ENCODE peak calls at places on chromosome 2, in seven cellular contexts. One of them, this sample, is unnamed.

GRCh38 chr2:175414872-175415487 is 233.5 kb upstream of the ATP5MC3 start:
- DNase-seq in effector memory CD4-positive, alpha-beta T cell: no peak
- DNase-seq in choroid plexus epithelial cell: peak
- DNase-seq in uterus: peak
- DNase-seq in astrocyte of the cerebellum: peak
- DNase-seq in astrocyte: peak
- DNase-seq in A673: peak
- DNase-seq in this sample: no peak

GRCh38 chr2:13581471-13581870 is 864.7 kb downstream of the TRIB2 start:
- DNase-seq in choroid plexus epithelial cell: peak
- DNase-seq in astrocyte of the cerebellum: no peak
- DNase-seq in uterus: no peak
- DNase-seq in A673: peak
- DNase-seq in astrocyte: no peak
- DNase-seq in effector memory CD4-positive, alpha-beta T cell: no peak
- DNase-seq in this sample: no peak

GRCh38 chr2:202871161-202872141 is at the start of gene ICA1L:
- DNase-seq in astrocyte: peak
- DNase-seq in choroid plexus epithelial cell: peak
- DNase-seq in astrocyte of the cerebellum: no peak
- DNase-seq in A673: peak
- DNase-seq in effector memory CD4-positive, alpha-beta T cell: peak
- DNase-seq in uterus: peak
- DNase-seq in this sample: peak

GRCh38 chr2:126749537-126749936 is 93.6 kb downstream of the GYPC start:
- DNase-seq in astrocyte of the cerebellum: no peak
- DNase-seq in choroid plexus epithelial cell: peak
- DNase-seq in A673: peak
- DNase-seq in effector memory CD4-positive, alpha-beta T cell: no peak
- DNase-seq in uterus: no peak
- DNase-seq in astrocyte: no peak
- DNase-seq in this sample: no peak

GRCh38 chr2:200156140-200156858 is 150.2 kb upstream of the SPATS2L start:
- DNase-seq in astrocyte: peak
- DNase-seq in astrocyte of the cerebellum: peak
- DNase-seq in choroid plexus epithelial cell: peak
- DNase-seq in effector memory CD4-positive, alpha-beta T cell: no peak
- DNase-seq in A673: peak
- DNase-seq in uterus: peak
- DNase-seq in this sample: no peak

GRCh38 chr2:142880275-142880674 is 2.8 kb downstream of the KYNU start:
- DNase-seq in astrocyte of the cerebellum: no peak
- DNase-seq in choroid plexus epithelial cell: peak
- DNase-seq in A673: no peak
- DNase-seq in astrocyte: peak
- DNase-seq in effector memory CD4-positive, alpha-beta T cell: no peak
- DNase-seq in uterus: no peak
- DNase-seq in this sample: no peak

GRCh38 chr2:120448427-120448826 is 102.5 kb downstream of the INHBB start:
- DNase-seq in A673: no peak
- DNase-seq in uterus: no peak
- DNase-seq in astrocyte of the cerebellum: no peak
- DNase-seq in astrocyte: no peak
- DNase-seq in effector memory CD4-positive, alpha-beta T cell: no peak
- DNase-seq in choroid plexus epithelial cell: no peak
- DNase-seq in this sample: no peak

GRCh38 chr2:44542520-44542919 is 180.8 kb downstream of the CAMKMT start:
- DNase-seq in astrocyte of the cerebellum: no peak
- DNase-seq in astrocyte: no peak
- DNase-seq in A673: no peak
- DNase-seq in uterus: no peak
- DNase-seq in choroid plexus epithelial cell: no peak
- DNase-seq in effector memory CD4-positive, alpha-beta T cell: no peak
- DNase-seq in this sample: no peak

GRCh38 chr2:38723173-38723572 is 28.0 kb downstream of the SRSF7 start:
- DNase-seq in A673: no peak
- DNase-seq in uterus: no peak
- DNase-seq in astrocyte of the cerebellum: no peak
- DNase-seq in astrocyte: no peak
- DNase-seq in choroid plexus epithelial cell: no peak
- DNase-seq in effector memory CD4-positive, alpha-beta T cell: no peak
- DNase-seq in this sample: no peak

GRCh38 chr2:23690421-23691105 is 236.4 kb downstream of the ATAD2B start:
- DNase-seq in choroid plexus epithelial cell: no peak
- DNase-seq in uterus: no peak
- DNase-seq in effector memory CD4-positive, alpha-beta T cell: no peak
- DNase-seq in astrocyte: no peak
- DNase-seq in A673: no peak
- DNase-seq in astrocyte of the cerebellum: no peak
- DNase-seq in this sample: no peak

GRCh38 chr2:100959225-100959880 is 42.7 kb upstream of the RPL31 start:
- DNase-seq in uterus: no peak
- DNase-seq in effector memory CD4-positive, alpha-beta T cell: no peak
- DNase-seq in astrocyte: peak
- DNase-seq in astrocyte of the cerebellum: no peak
- DNase-seq in choroid plexus epithelial cell: no peak
- DNase-seq in A673: no peak
- DNase-seq in this sample: peak

GRCh38 chr2:164510895-164511294 is 110.4 kb downstream of the GRB14 start:
- DNase-seq in uterus: no peak
- DNase-seq in astrocyte of the cerebellum: no peak
- DNase-seq in astrocyte: no peak
- DNase-seq in choroid plexus epithelial cell: peak
- DNase-seq in A673: peak
- DNase-seq in effector memory CD4-positive, alpha-beta T cell: no peak
- DNase-seq in this sample: no peak

GRCh38 chr2:236177967-236178909 is 10.1 kb upstream of the GBX2 start:
- DNase-seq in effector memory CD4-positive, alpha-beta T cell: no peak
- DNase-seq in uterus: no peak
- DNase-seq in astrocyte of the cerebellum: no peak
- DNase-seq in choroid plexus epithelial cell: peak
- DNase-seq in astrocyte: peak
- DNase-seq in A673: peak
- DNase-seq in this sample: no peak

GRCh38 chr2:240591226-240591625 is 4.7 kb downstream of the CAPN10 start:
- DNase-seq in choroid plexus epithelial cell: no peak
- DNase-seq in uterus: no peak
- DNase-seq in A673: no peak
- DNase-seq in astrocyte: peak
- DNase-seq in astrocyte of the cerebellum: no peak
- DNase-seq in effector memory CD4-positive, alpha-beta T cell: no peak
- DNase-seq in this sample: no peak

GRCh38 chr2:443754-444153 is 155.9 kb upstream of the ALKAL2 start:
- DNase-seq in astrocyte of the cerebellum: no peak
- DNase-seq in A673: peak
- DNase-seq in uterus: no peak
- DNase-seq in effector memory CD4-positive, alpha-beta T cell: no peak
- DNase-seq in choroid plexus epithelial cell: no peak
- DNase-seq in astrocyte: no peak
- DNase-seq in this sample: no peak

GRCh38 chr2:237717366-237718276 is 81.0 kb upstream of the RBM44 start:
- DNase-seq in astrocyte: no peak
- DNase-seq in A673: no peak
- DNase-seq in uterus: no peak
- DNase-seq in astrocyte of the cerebellum: no peak
- DNase-seq in effector memory CD4-positive, alpha-beta T cell: no peak
- DNase-seq in choroid plexus epithelial cell: no peak
- DNase-seq in this sample: no peak

GRCh38 chr2:237711458-237712150 is 84.2 kb downstream of the LRRFIP1 start:
- DNase-seq in choroid plexus epithelial cell: no peak
- DNase-seq in A673: no peak
- DNase-seq in uterus: no peak
- DNase-seq in effector memory CD4-positive, alpha-beta T cell: no peak
- DNase-seq in astrocyte of the cerebellum: no peak
- DNase-seq in astrocyte: no peak
- DNase-seq in this sample: no peak

GRCh38 chr2:237712477-237713377 is 85.3 kb downstream of the LRRFIP1 start:
- DNase-seq in effector memory CD4-positive, alpha-beta T cell: no peak
- DNase-seq in A673: no peak
- DNase-seq in choroid plexus epithelial cell: no peak
- DNase-seq in astrocyte: no peak
- DNase-seq in astrocyte of the cerebellum: no peak
- DNase-seq in uterus: no peak
- DNase-seq in this sample: no peak

GRCh38 chr2:237715459-237715947 is 83.1 kb upstream of the RBM44 start:
- DNase-seq in effector memory CD4-positive, alpha-beta T cell: no peak
- DNase-seq in uterus: no peak
- DNase-seq in A673: no peak
- DNase-seq in choroid plexus epithelial cell: no peak
- DNase-seq in astrocyte: peak
- DNase-seq in astrocyte of the cerebellum: no peak
- DNase-seq in this sample: no peak

GRCh38 chr2:237714690-237715458 is 83.7 kb upstream of the RBM44 start:
- DNase-seq in A673: no peak
- DNase-seq in choroid plexus epithelial cell: peak
- DNase-seq in uterus: peak
- DNase-seq in astrocyte of the cerebellum: peak
- DNase-seq in astrocyte: peak
- DNase-seq in effector memory CD4-positive, alpha-beta T cell: no peak
- DNase-seq in this sample: no peak
- H3K4me3 ChIP-seq in A673: no peak
- H3K4me3 ChIP-seq in choroid plexus epithelial cell: no peak
- H3K4me3 ChIP-seq in uterus: peak
- H3K4me3 ChIP-seq in astrocyte of the cerebellum: peak
- H3K4me3 ChIP-seq in astrocyte: peak
- H3K4me3 ChIP-seq in effector memory CD4-positive, alpha-beta T cell: no peak
- H3K4me3 ChIP-seq in this sample: no peak

GRCh38 chr2:132668986-132669853 is 785 bp downstream of the LYPD1 start:
- DNase-seq in choroid plexus epithelial cell: no peak
- DNase-seq in effector memory CD4-positive, alpha-beta T cell: no peak
- DNase-seq in astrocyte: no peak
- DNase-seq in A673: peak
- DNase-seq in uterus: no peak
- DNase-seq in astrocyte of the cerebellum: no peak
- DNase-seq in this sample: no peak
- H3K4me3 ChIP-seq in choroid plexus epithelial cell: peak
- H3K4me3 ChIP-seq in effector memory CD4-positive, alpha-beta T cell: no peak
- H3K4me3 ChIP-seq in astrocyte: peak
- H3K4me3 ChIP-seq in A673: peak
- H3K4me3 ChIP-seq in uterus: peak
- H3K4me3 ChIP-seq in astrocyte of the cerebellum: peak
- H3K4me3 ChIP-seq in this sample: peak

DNA sequence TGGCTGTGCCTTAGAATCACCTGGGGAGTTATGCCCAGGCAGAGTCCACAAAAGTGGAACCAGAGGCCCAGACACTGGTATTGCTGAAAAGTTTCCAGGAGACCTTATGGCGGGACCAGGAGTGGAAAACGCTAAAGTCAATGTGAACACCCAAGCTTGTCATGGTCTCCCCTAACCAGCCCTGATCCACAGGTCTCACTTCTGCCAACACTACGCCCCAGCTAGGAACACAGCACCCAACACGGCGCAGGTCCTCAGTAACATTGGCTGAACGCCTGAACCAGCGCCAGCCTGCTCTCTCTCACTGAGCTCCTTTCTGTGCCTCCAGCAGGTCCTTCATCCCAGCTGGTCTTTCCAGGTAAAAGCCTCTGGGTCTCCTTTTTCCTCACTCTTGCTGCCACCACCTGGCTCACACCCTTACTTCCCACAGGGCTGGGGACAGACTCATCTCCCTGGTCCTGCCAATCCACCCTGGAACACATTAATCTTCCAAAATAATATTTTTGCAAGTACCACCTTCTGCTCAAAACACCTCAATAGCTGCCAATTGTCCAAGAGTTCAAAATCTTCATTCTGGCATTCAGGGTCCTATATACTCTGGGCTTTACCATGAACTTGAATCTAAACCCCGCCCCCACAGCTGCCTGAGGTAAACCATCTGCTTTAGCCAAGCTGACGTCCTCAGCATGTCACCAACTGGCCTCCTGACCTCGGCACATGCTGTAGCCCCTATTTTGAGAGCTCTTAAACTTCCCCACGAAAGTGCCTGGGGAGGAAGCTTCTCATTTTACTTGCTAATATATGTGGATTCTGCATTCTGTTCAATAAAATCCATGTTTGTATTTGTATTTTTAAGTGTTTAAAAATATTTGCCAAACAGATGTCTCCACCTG is 34.6 kb downstream of the ADCY3 start:
- DNase-seq in A673: no peak
- DNase-seq in choroid plexus epithelial cell: no peak
- DNase-seq in uterus: no peak
- DNase-seq in astrocyte: no peak
- DNase-seq in astrocyte of the cerebellum: no peak
- DNase-seq in effector memory CD4-positive, alpha-beta T cell: no peak
- DNase-seq in this sample: no peak
- H3K4me3 ChIP-seq in A673: no peak
- H3K4me3 ChIP-seq in choroid plexus epithelial cell: no peak
- H3K4me3 ChIP-seq in uterus: no peak
- H3K4me3 ChIP-seq in astrocyte: no peak
- H3K4me3 ChIP-seq in astrocyte of the cerebellum: no peak
- H3K4me3 ChIP-seq in effector memory CD4-positive, alpha-beta T cell: no peak
- H3K4me3 ChIP-seq in this sample: no peak

GRCh38 chr2:27122791-27123190 is 824 bp upstream of the ABHD1 start:
- DNase-seq in A673: no peak
- DNase-seq in effector memory CD4-positive, alpha-beta T cell: no peak
- DNase-seq in astrocyte of the cerebellum: no peak
- DNase-seq in astrocyte: no peak
- DNase-seq in uterus: no peak
- DNase-seq in choroid plexus epithelial cell: no peak
- DNase-seq in this sample: no peak

GRCh38 chr2:27115485-27115884 is 3.4 kb downstream of the CGREF1 start:
- DNase-seq in astrocyte: no peak
- DNase-seq in effector memory CD4-positive, alpha-beta T cell: no peak
- DNase-seq in astrocyte of the cerebellum: no peak
- DNase-seq in choroid plexus epithelial cell: no peak
- DNase-seq in A673: no peak
- DNase-seq in uterus: no peak
- DNase-seq in this sample: no peak

GRCh38 chr2:27123302-27124150 is at the start of gene ABHD1:
- DNase-seq in effector memory CD4-positive, alpha-beta T cell: peak
- DNase-seq in A673: no peak
- DNase-seq in astrocyte: no peak
- DNase-seq in choroid plexus epithelial cell: no peak
- DNase-seq in uterus: peak
- DNase-seq in astrocyte of the cerebellum: no peak
- DNase-seq in this sample: no peak

GRCh38 chr2:27118525-27119329 is at the start of gene CGREF1:
- DNase-seq in uterus: no peak
- DNase-seq in choroid plexus epithelial cell: no peak
- DNase-seq in A673: peak
- DNase-seq in astrocyte of the cerebellum: no peak
- DNase-seq in effector memory CD4-positive, alpha-beta T cell: no peak
- DNase-seq in astrocyte: no peak
- DNase-seq in this sample: no peak

DNA sequence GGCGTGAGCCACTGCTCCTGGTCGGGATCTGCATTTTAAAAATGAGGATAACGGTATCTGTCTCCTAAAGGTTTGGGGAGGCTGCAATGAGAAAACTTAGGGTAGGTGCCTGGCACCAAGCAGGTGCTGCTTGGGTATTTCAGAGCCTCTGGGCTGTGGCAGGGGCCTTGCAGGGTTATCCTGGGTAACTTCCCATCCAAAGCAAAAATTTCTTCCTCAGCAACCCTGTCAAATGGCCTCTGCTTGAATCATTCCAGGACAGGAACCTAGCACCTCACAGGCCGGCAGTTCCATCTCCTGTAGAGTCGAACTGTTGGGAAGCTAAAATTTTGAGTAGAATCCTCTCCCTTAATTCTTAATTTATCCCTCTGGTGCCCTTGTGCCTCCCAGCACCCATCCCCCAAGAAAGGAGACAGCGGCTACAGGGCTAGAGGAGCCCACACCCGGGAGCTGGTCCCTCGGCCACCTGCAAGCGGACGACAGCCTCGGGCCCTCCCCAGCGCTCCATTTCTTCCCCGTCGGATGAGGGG is 868 bp downstream of the CGREF1 start:
- DNase-seq in effector memory CD4-positive, alpha-beta T cell: no peak
- DNase-seq in astrocyte: no peak
- DNase-seq in uterus: no peak
- DNase-seq in astrocyte of the cerebellum: no peak
- DNase-seq in choroid plexus epithelial cell: no peak
- DNase-seq in A673: no peak
- DNase-seq in this sample: no peak
- H3K4me3 ChIP-seq in effector memory CD4-positive, alpha-beta T cell: peak
- H3K4me3 ChIP-seq in astrocyte: peak
- H3K4me3 ChIP-seq in uterus: peak
- H3K4me3 ChIP-seq in astrocyte of the cerebellum: peak
- H3K4me3 ChIP-seq in choroid plexus epithelial cell: peak
- H3K4me3 ChIP-seq in A673: peak
- H3K4me3 ChIP-seq in this sample: peak